ENCODE peak calls at places on chromosomes 4 and X, in six cellular contexts. A is substantia nigra; J is effector memory CD8-positive, alpha-beta T cell; N is T-helper 1 cell; T is Right ventricle myocardium superior; O is NCI-H2171 treated with DMSO at 0.1 percent for 48 hours. Q is an unnamed sample.

GRCh38 chr4:128281354-128281753 is 6.3 kb downstream of the PGRMC2 start:
- DNase-seq in T (no peak), N (no peak), O (no peak), A (no peak), J (no peak), Q (no peak)

GRCh38 chr4:45629717-45630116 is 494.1 kb downstream of the GABRG1 start:
- DNase-seq in J (no peak), O (no peak), A (no peak), T (no peak), N (no peak), Q (no peak)

GRCh38 chr4:152691761-152692160 is 12.0 kb upstream of the TMEM154 start:
- DNase-seq in O (no peak), A (no peak), J (no peak), N (no peak), T (no peak), Q (peak)

GRCh38 chr4:141132689-141133145 is 552 bp downstream of the RNF150 start:
- DNase-seq in A (no peak), T (peak), J (no peak), N (no peak), O (peak), Q (peak)

GRCh38 chr4:168028970-168029610 is 63.2 kb upstream of the ANXA10 start:
- DNase-seq in O (no peak), T (no peak), N (no peak), J (no peak), A (no peak), Q (no peak)

GRCh38 chr4:108060686-108061321 is 71.1 kb downstream of the HADH start:
- DNase-seq in T (no peak), O (no peak), A (no peak), N (no peak), J (no peak), Q (no peak)

GRCh38 chrX:96386981-96387380 is 297.7 kb upstream of the DIAPH2 start:
- DNase-seq in T (no peak), A (no peak), O (no peak), J (no peak), N (no peak), Q (no peak)

GRCh38 chrX:18210470-18210869 is 10.2 kb downstream of the BEND2 start:
- DNase-seq in O (peak), A (no peak), T (no peak), N (no peak), J (no peak), Q (peak)

GRCh38 chr4:67700119-67700873 is 659 bp downstream of the UBA6 start:
- DNase-seq in T (no peak), A (no peak), J (no peak), O (peak), N (no peak), Q (peak)